ENCODE peak calls at places on chromosomes 1 and 21, in six cellular contexts. One of them, this sample, is unnamed.

GRCh38 chr1:14071581-14071980 is 371.6 kb downstream of the PRDM2 start:
- DNase-seq in K562: no peak
- DNase-seq in GM23338: no peak
- DNase-seq in HepG2: no peak
- DNase-seq in WTC11: no peak
- DNase-seq in H1: no peak
- DNase-seq in this sample: no peak

GRCh38 chr1:81179239-81179638 is 621.5 kb upstream of the ADGRL2 start:
- DNase-seq in K562: no peak
- DNase-seq in GM23338: no peak
- DNase-seq in HepG2: no peak
- DNase-seq in WTC11: no peak
- DNase-seq in H1: no peak
- DNase-seq in this sample: no peak

GRCh38 chr1:225817611-225818061 is 7.7 kb downstream of the EPHX1 start:
- DNase-seq in K562: peak; percentile 60
- DNase-seq in GM23338: peak; percentile 65
- DNase-seq in HepG2: peak; percentile 63
- DNase-seq in WTC11: no peak
- DNase-seq in H1: no peak
- DNase-seq in this sample: no peak

GRCh38 chr1:38334930-38335592 is 288.5 kb upstream of the POU3F1 start:
- DNase-seq in K562: peak; percentile 20
- DNase-seq in GM23338: no peak
- DNase-seq in HepG2: no peak
- DNase-seq in WTC11: no peak
- DNase-seq in H1: no peak
- DNase-seq in this sample: no peak

GRCh38 chr1:201946224-201946908 is at the start of gene LMOD1:
- DNase-seq in K562: peak; percentile 63
- DNase-seq in GM23338: peak; percentile 96
- DNase-seq in HepG2: peak; percentile 52
- DNase-seq in WTC11: peak; percentile 91
- DNase-seq in H1: peak; percentile 84
- DNase-seq in this sample: no peak

GRCh38 chr1:231372501-231372900 is 34.4 kb downstream of the SPRTN start:
- DNase-seq in K562: no peak
- DNase-seq in GM23338: no peak
- DNase-seq in HepG2: no peak
- DNase-seq in WTC11: no peak
- DNase-seq in H1: no peak
- DNase-seq in this sample: no peak

GRCh38 chr1:228937351-228937750 is 202.1 kb downstream of the RHOU start:
- DNase-seq in K562: no peak
- DNase-seq in GM23338: peak; percentile 4
- DNase-seq in HepG2: no peak
- DNase-seq in WTC11: no peak
- DNase-seq in H1: no peak
- DNase-seq in this sample: no peak

GRCh38 chr1:235791532-235792060 is 75.1 kb downstream of the LYST start:
- DNase-seq in K562: no peak
- DNase-seq in GM23338: no peak
- DNase-seq in HepG2: no peak
- DNase-seq in WTC11: no peak
- DNase-seq in H1: no peak
- DNase-seq in this sample: no peak

GRCh38 chr1:99170516-99170915 is 93.8 kb upstream of the PLPPR4 start:
- DNase-seq in K562: no peak
- DNase-seq in GM23338: no peak
- DNase-seq in HepG2: no peak
- DNase-seq in WTC11: no peak
- DNase-seq in H1: no peak
- DNase-seq in this sample: no peak

GRCh38 chr21:41196990-41197389 is 29.0 kb downstream of the BACE2 start:
- DNase-seq in K562: no peak
- DNase-seq in GM23338: no peak
- DNase-seq in HepG2: no peak
- DNase-seq in WTC11: no peak
- DNase-seq in H1: no peak
- DNase-seq in this sample: no peak

GRCh38 chr1:183806086-183806485 is 1.2 kb downstream of the RGL1 start:
- DNase-seq in K562: no peak
- DNase-seq in GM23338: no peak
- DNase-seq in HepG2: no peak
- DNase-seq in WTC11: no peak
- DNase-seq in H1: no peak
- DNase-seq in this sample: no peak

GRCh38 chr1:181104790-181105133 is 16.3 kb downstream of the IER5 start:
- DNase-seq in K562: peak; percentile 71
- DNase-seq in GM23338: peak; percentile 86
- DNase-seq in HepG2: peak; percentile 39
- DNase-seq in WTC11: peak; percentile 79
- DNase-seq in H1: no peak
- DNase-seq in this sample: no peak
- TF ChIP-seq CREB1 in K562: no peak
- TF ChIP-seq CREB1 in GM23338: no peak
- TF ChIP-seq CREB1 in HepG2: no peak
- TF ChIP-seq CREB1 in WTC11: no peak
- TF ChIP-seq CREB1 in H1: no peak
- TF ChIP-seq CREB1 in this sample: no peak

GRCh38 chr1:184954232-184954995 is 19.9 kb downstream of the NIBAN1 start:
- DNase-seq in K562: no peak
- DNase-seq in GM23338: no peak
- DNase-seq in HepG2: no peak
- DNase-seq in WTC11: no peak
- DNase-seq in H1: no peak
- DNase-seq in this sample: no peak
- TF ChIP-seq CREB1 in K562: no peak
- TF ChIP-seq CREB1 in GM23338: no peak
- TF ChIP-seq CREB1 in HepG2: no peak
- TF ChIP-seq CREB1 in WTC11: no peak
- TF ChIP-seq CREB1 in H1: no peak
- TF ChIP-seq CREB1 in this sample: no peak

GRCh38 chr1:94418664-94419655 is 771 bp downstream of the ABCD3 start:
- DNase-seq in K562: peak; percentile 7
- DNase-seq in GM23338: peak; percentile 50
- DNase-seq in HepG2: no peak
- DNase-seq in WTC11: peak; percentile 17
- DNase-seq in H1: no peak
- DNase-seq in this sample: no peak
- TF ChIP-seq CREB1 in K562: no peak
- TF ChIP-seq CREB1 in GM23338: no peak
- TF ChIP-seq CREB1 in HepG2: no peak
- TF ChIP-seq CREB1 in WTC11: no peak
- TF ChIP-seq CREB1 in H1: no peak
- TF ChIP-seq CREB1 in this sample: no peak

DNA sequence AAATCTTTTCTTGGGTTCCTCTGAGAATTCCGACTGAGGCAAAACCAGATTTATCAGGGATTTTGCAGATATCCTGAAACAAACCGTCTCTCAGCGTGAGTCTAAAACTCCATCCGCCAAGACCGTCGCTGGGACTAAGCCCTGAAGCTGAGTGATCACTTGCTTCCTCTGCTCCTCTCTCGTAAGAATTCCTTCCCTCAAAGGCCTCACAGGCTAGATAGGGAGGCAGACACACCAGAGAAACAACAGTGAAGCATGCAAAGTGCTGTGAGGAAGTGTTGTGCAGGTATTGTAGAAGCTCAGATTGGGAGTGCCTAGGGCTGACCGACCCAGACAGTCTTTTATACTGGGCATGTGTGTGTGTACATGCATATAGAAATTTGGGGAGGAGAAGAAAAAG is 119.1 kb downstream of the RGS7 start:
- DNase-seq in K562: no peak
- DNase-seq in GM23338: peak; percentile 11
- DNase-seq in HepG2: no peak
- DNase-seq in WTC11: no peak
- DNase-seq in H1: no peak
- DNase-seq in this sample: no peak
- TF ChIP-seq CREB1 in K562: no peak
- TF ChIP-seq CREB1 in GM23338: no peak
- TF ChIP-seq CREB1 in HepG2: no peak
- TF ChIP-seq CREB1 in WTC11: no peak
- TF ChIP-seq CREB1 in H1: no peak
- TF ChIP-seq CREB1 in this sample: no peak

GRCh38 chr1:50183734-50184133 is 75.0 kb downstream of the ELAVL4 start:
- DNase-seq in K562: no peak
- DNase-seq in GM23338: no peak
- DNase-seq in HepG2: no peak
- DNase-seq in WTC11: peak; percentile 21
- DNase-seq in H1: no peak
- DNase-seq in this sample: no peak

GRCh38 chr1:50176563-50176885 is 67.8 kb downstream of the ELAVL4 start:
- DNase-seq in K562: no peak
- DNase-seq in GM23338: no peak
- DNase-seq in HepG2: no peak
- DNase-seq in WTC11: no peak
- DNase-seq in H1: no peak
- DNase-seq in this sample: no peak

GRCh38 chr1:50180367-50180766 is 71.6 kb downstream of the ELAVL4 start:
- DNase-seq in K562: no peak
- DNase-seq in GM23338: no peak
- DNase-seq in HepG2: no peak
- DNase-seq in WTC11: no peak
- DNase-seq in H1: no peak
- DNase-seq in this sample: no peak

GRCh38 chr1:50179639-50180038 is 70.9 kb downstream of the ELAVL4 start:
- DNase-seq in K562: no peak
- DNase-seq in GM23338: no peak
- DNase-seq in HepG2: no peak
- DNase-seq in WTC11: no peak
- DNase-seq in H1: no peak
- DNase-seq in this sample: no peak

GRCh38 chr1:50181027-50181663 is 72.4 kb downstream of the ELAVL4 start:
- DNase-seq in K562: no peak
- DNase-seq in GM23338: no peak
- DNase-seq in HepG2: no peak
- DNase-seq in WTC11: no peak
- DNase-seq in H1: no peak
- DNase-seq in this sample: no peak
- TF ChIP-seq CREB1 in K562: no peak
- TF ChIP-seq CREB1 in GM23338: no peak
- TF ChIP-seq CREB1 in HepG2: no peak
- TF ChIP-seq CREB1 in WTC11: no peak
- TF ChIP-seq CREB1 in H1: no peak
- TF ChIP-seq CREB1 in this sample: no peak

DNA sequence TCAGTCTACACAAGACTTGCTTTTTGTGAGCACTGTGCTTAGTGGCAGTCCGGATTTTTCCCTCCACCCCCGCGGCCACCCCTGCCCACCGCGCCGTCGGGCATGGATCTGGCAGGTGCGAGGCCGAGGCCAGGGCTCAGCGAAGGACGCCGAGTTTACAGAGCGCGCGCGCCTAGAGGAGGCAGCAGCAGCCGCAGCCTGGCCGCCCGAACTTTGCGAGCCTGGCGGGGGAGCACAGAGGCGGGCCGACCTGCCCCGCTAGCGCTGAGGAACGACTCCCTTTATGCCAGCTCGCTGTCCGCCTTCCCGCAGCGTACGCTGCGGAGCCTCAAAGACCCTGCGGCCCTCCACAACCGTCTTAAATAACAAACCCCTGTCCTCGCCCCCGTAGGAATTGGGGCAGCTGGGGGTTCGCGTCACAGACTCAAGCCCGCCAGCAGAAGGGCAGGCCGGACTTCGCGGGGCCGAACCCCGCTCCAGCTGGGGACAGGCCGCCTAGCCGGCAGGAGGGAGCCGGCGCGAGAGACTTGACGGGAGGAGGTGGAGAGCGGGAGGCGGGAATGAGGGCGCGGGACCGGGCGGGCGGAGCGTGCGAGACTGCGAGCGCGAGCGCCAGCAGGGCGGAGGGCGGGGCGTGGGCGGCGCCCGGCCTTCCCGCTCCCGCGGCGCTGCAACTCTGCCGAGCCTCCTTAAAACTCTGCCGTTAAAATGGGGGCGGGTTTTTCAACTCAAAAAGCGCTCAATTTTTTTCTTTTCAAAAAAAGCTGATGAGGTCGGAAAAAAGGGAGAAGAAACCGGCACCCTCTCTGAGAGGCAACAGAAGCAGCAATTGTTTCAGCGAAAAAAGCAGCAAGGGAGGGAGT is 1.8 kb upstream of the CDKN2C start:
- DNase-seq in K562: peak; percentile 93
- DNase-seq in GM23338: peak; percentile 92
- DNase-seq in HepG2: peak; percentile 76
- DNase-seq in WTC11: peak; percentile 87
- DNase-seq in H1: peak; percentile 87
- DNase-seq in this sample: no peak
- TF ChIP-seq CREB1 in K562: peak; percentile 71
- TF ChIP-seq CREB1 in GM23338: no peak
- TF ChIP-seq CREB1 in HepG2: no peak
- TF ChIP-seq CREB1 in WTC11: no peak
- TF ChIP-seq CREB1 in H1: no peak
- TF ChIP-seq CREB1 in this sample: no peak

DNA sequence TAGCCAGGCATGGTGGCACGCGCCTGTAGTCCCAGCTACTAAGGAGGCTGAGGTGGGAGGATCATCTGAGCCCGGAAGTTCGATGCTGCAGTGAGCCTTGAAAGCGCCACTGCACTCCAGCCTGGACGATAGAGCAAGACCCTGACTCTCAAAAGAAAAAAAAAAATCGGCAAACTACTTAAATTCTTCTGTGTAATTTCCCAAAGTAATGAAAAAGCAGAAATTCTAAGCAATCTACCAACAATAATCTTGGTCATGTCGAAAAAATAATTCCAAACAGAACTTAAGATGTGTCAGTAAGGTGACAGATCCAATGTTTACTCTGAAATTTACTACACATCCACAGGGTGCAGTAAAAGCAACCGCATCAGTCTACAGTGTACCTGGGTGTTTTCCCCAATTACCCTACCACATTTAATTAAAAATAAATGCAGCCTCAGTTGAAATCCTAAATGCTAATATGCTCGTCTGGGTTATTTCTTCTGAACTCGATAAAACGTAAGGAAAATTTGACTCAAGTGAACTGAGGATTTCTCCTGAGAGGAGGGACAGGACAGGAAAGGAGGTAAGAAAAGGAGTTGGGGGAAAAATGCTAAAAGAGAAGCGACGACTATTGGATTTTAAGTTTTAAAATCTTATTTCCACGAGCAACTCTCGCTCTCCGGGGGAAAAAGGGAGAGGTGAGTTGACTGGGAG is 801 bp downstream of the EPRS1 start:
- DNase-seq in K562: no peak
- DNase-seq in GM23338: no peak
- DNase-seq in HepG2: peak; percentile 4
- DNase-seq in WTC11: no peak
- DNase-seq in H1: no peak
- DNase-seq in this sample: no peak
- TF ChIP-seq CREB1 in K562: no peak
- TF ChIP-seq CREB1 in GM23338: no peak
- TF ChIP-seq CREB1 in HepG2: no peak
- TF ChIP-seq CREB1 in WTC11: no peak
- TF ChIP-seq CREB1 in H1: no peak
- TF ChIP-seq CREB1 in this sample: no peak

DNA sequence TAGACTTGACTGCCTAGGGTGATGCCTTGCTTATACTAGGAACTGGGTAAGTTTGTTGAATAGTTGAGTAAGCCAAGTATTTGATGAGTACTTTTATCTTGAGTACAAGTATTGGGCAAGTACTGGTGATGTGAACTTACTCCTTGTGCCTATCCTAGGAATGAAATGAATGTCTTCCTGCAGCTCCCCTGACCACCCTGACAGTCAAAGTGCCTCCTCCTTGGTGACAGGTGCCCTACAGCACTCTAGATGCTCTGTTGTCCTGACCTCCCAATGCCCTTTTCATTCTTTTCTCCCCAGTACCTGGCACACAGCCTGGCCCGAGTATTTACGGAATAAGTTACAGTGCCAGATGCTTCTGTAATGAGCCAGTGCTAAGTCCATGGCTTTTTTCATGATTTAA is 25.5 kb downstream of the PCSK9 start:
- DNase-seq in K562: no peak
- DNase-seq in GM23338: no peak
- DNase-seq in HepG2: no peak
- DNase-seq in WTC11: no peak
- DNase-seq in H1: no peak
- DNase-seq in this sample: no peak
- TF ChIP-seq CREB1 in K562: no peak
- TF ChIP-seq CREB1 in GM23338: no peak
- TF ChIP-seq CREB1 in HepG2: no peak
- TF ChIP-seq CREB1 in WTC11: no peak
- TF ChIP-seq CREB1 in H1: no peak
- TF ChIP-seq CREB1 in this sample: no peak

This sample was measured in GM12878.